ENCODE peak calls at places on chromosomes 1 and 21, in six cellular contexts. G is AG08395, I is SK-MEL-5, E is DMS 273 treated with DMSO at 0.1 percent for 48 hours, H is NCI-H774, S is heart left ventricle. W is an unnamed sample.

GRCh38 chr1:1022322-1023090 is 2.6 kb downstream of the AGRN start:
- DNase-seq in G (no peak), I (no peak), E (no peak), H (no peak), S (no peak), W (no peak)

GRCh38 chr1:180494370-180494769 is 8.0 kb downstream of the ACBD6 start:
- DNase-seq in G (no peak), I (no peak), E (no peak), H (no peak), S (no peak), W (no peak)

GRCh38 chr1:37410080-37410479 is 64.3 kb upstream of the ZC3H12A start:
- DNase-seq in G (no peak), I (no peak), E (no peak), H (no peak), S (no peak), W (no peak)

GRCh38 chr1:214184992-214185391 is 96.0 kb upstream of the SMYD2 start:
- DNase-seq in G (no peak), I (no peak), E (no peak), H (no peak), S (no peak), W (no peak)

GRCh38 chr1:56676571-56677035 is 31.5 kb downstream of the PRKAA2 start:
- DNase-seq in G (peak), I (peak), E (no peak), H (no peak), S (no peak), W (no peak)

GRCh38 chr1:97581614-97582051 is 339.2 kb downstream of the DPYD start:
- DNase-seq in G (peak), I (no peak), E (no peak), H (no peak), S (no peak), W (no peak)

GRCh38 chr21:46622226-46622625 is 13.2 kb upstream of the PRMT2 start:
- DNase-seq in G (no peak), I (peak), E (no peak), H (no peak), S (peak), W (no peak)

GRCh38 chr1:228984107-228984506 is 248.8 kb downstream of the RHOU start:
- DNase-seq in G (no peak), I (no peak), E (no peak), H (no peak), S (no peak), W (no peak)

GRCh38 chr1:208267896-208268295 is 23.7 kb upstream of the PLXNA2 start:
- DNase-seq in G (no peak), I (no peak), E (no peak), H (no peak), S (no peak), W (no peak)

GRCh38 chr1:154433161-154433681 is 28.1 kb downstream of the IL6R start:
- DNase-seq in G (no peak), I (no peak), E (no peak), H (no peak), S (no peak), W (no peak)